ENCODE peak calls at places on chromosomes 5 and 9, in five cellular contexts. One of them, this sample, is unnamed. For H3K4me1, the result is how much of the 10 kb centered on the place peaks cover.

GRCh38 chr5:172864161-172864560 is 30.1 kb downstream of the ERGIC1 start:
- DNase-seq in PC-3: no peak
- DNase-seq in cardiac muscle cell: no peak
- DNase-seq in DND-41: no peak
- DNase-seq in NT2/D1: no peak
- DNase-seq in this sample: no peak

GRCh38 chr5:74392698-74393431 is 247.7 kb downstream of the ENC1 start:
- DNase-seq in NT2/D1: no peak
- DNase-seq in DND-41: no peak
- DNase-seq in cardiac muscle cell: peak
- DNase-seq in PC-3: peak
- DNase-seq in this sample: no peak

GRCh38 chr9:121643473-121643872 is 8.0 kb upstream of the DAB2IP start:
- DNase-seq in DND-41: no peak
- DNase-seq in cardiac muscle cell: no peak
- DNase-seq in NT2/D1: no peak
- DNase-seq in PC-3: no peak
- DNase-seq in this sample: no peak

GRCh38 chr9:109707355-109707754 is 72.6 kb upstream of the PALM2AKAP2 start:
- DNase-seq in cardiac muscle cell: no peak
- DNase-seq in PC-3: peak
- DNase-seq in DND-41: no peak
- DNase-seq in NT2/D1: no peak
- DNase-seq in this sample: no peak

GRCh38 chr5:164484948-164485347 is 979.5 kb downstream of the MAT2B start:
- DNase-seq in cardiac muscle cell: no peak
- DNase-seq in DND-41: no peak
- DNase-seq in NT2/D1: no peak
- DNase-seq in PC-3: no peak
- DNase-seq in this sample: no peak

GRCh38 chr5:483434-484184 is 40.6 kb downstream of the EXOC3 start:
- DNase-seq in cardiac muscle cell: no peak
- DNase-seq in NT2/D1: no peak
- DNase-seq in PC-3: no peak
- DNase-seq in DND-41: no peak
- DNase-seq in this sample: no peak

GRCh38 chr9:95091971-95092320 is 225.6 kb downstream of the FANCC start:
- DNase-seq in PC-3: peak
- DNase-seq in cardiac muscle cell: peak
- DNase-seq in NT2/D1: no peak
- DNase-seq in DND-41: no peak
- DNase-seq in this sample: no peak

GRCh38 chr5:76451046-76451701 is 48.1 kb downstream of the IQGAP2 start:
- DNase-seq in NT2/D1: no peak
- DNase-seq in PC-3: no peak
- DNase-seq in DND-41: no peak
- DNase-seq in cardiac muscle cell: no peak
- DNase-seq in this sample: no peak

GRCh38 chr9:34381323-34381722 is 4.6 kb upstream of the MYORG start:
- DNase-seq in PC-3: no peak
- DNase-seq in cardiac muscle cell: no peak
- DNase-seq in DND-41: no peak
- DNase-seq in NT2/D1: no peak
- DNase-seq in this sample: peak

GRCh38 chr9:87702921-87703320 is 23.0 kb upstream of the CTSL start:
- DNase-seq in PC-3: peak
- DNase-seq in DND-41: no peak
- DNase-seq in NT2/D1: no peak
- DNase-seq in cardiac muscle cell: no peak
- DNase-seq in this sample: no peak

GRCh38 chr5:64707191-64707590 is 16.9 kb downstream of the SHISAL2B start:
- DNase-seq in PC-3: no peak
- DNase-seq in NT2/D1: no peak
- DNase-seq in DND-41: no peak
- DNase-seq in cardiac muscle cell: no peak
- DNase-seq in this sample: no peak

GRCh38 chr5:134463176-134463720 is 51.6 kb upstream of the CDKN2AIPNL start:
- DNase-seq in NT2/D1: no peak
- DNase-seq in PC-3: no peak
- DNase-seq in DND-41: no peak
- DNase-seq in cardiac muscle cell: no peak
- DNase-seq in this sample: no peak

GRCh38 chr5:82259172-82259800 is 18.9 kb downstream of the RPS23 start:
- DNase-seq in NT2/D1: no peak
- DNase-seq in DND-41: no peak
- DNase-seq in cardiac muscle cell: peak
- DNase-seq in PC-3: peak
- DNase-seq in this sample: no peak

GRCh38 chr9:135281151-135281550 is 193.7 kb downstream of the OLFM1 start:
- DNase-seq in cardiac muscle cell: no peak
- DNase-seq in DND-41: no peak
- DNase-seq in NT2/D1: no peak
- DNase-seq in PC-3: no peak
- DNase-seq in this sample: no peak

GRCh38 chr9:101791533-101791932 is 53.1 kb upstream of the GRIN3A start:
- DNase-seq in cardiac muscle cell: no peak
- DNase-seq in NT2/D1: no peak
- DNase-seq in DND-41: no peak
- DNase-seq in PC-3: no peak
- DNase-seq in this sample: no peak

GRCh38 chr5:151233576-151234202 is 9.8 kb upstream of the CCDC69 start:
- DNase-seq in DND-41: no peak
- DNase-seq in PC-3: no peak
- DNase-seq in NT2/D1: no peak
- DNase-seq in cardiac muscle cell: no peak
- DNase-seq in this sample: no peak

GRCh38 chr5:54518146-54519082 is 855 bp downstream of the SNX18 start:
- DNase-seq in PC-3: peak
- DNase-seq in NT2/D1: no peak
- DNase-seq in DND-41: peak
- DNase-seq in cardiac muscle cell: peak
- DNase-seq in this sample: peak

GRCh38 chr5:16480821-16481538 is 15.4 kb upstream of the ZNF622 start:
- DNase-seq in NT2/D1: no peak
- DNase-seq in DND-41: no peak
- DNase-seq in PC-3: peak
- DNase-seq in cardiac muscle cell: no peak
- DNase-seq in this sample: no peak

GRCh38 chr5:43497311-43498104 is 13.8 kb upstream of the TMEM267 start:
- DNase-seq in NT2/D1: no peak
- DNase-seq in PC-3: no peak
- DNase-seq in cardiac muscle cell: no peak
- DNase-seq in DND-41: no peak
- DNase-seq in this sample: no peak

GRCh38 chr9:12878342-12878978 is 103.6 kb downstream of the LURAP1L start:
- DNase-seq in DND-41: no peak
- DNase-seq in PC-3: peak
- DNase-seq in cardiac muscle cell: no peak
- DNase-seq in NT2/D1: no peak
- DNase-seq in this sample: no peak

GRCh38 chr9:69671904-69672827 is at the start of gene APBA1:
- DNase-seq in DND-41: no peak
- DNase-seq in PC-3: no peak
- DNase-seq in NT2/D1: peak
- DNase-seq in cardiac muscle cell: peak
- DNase-seq in this sample: peak

GRCh38 chr5:139863855-139864558 is 68.4 kb downstream of the PSD2 start:
- DNase-seq in DND-41: peak
- DNase-seq in PC-3: peak
- DNase-seq in NT2/D1: peak
- DNase-seq in cardiac muscle cell: peak
- DNase-seq in this sample: no peak

GRCh38 chr5:149320791-149321330 is 24.4 kb upstream of the GRPEL2 start:
- DNase-seq in NT2/D1: peak
- DNase-seq in DND-41: no peak
- DNase-seq in PC-3: peak
- DNase-seq in cardiac muscle cell: peak
- DNase-seq in this sample: peak

GRCh38 chr5:132821791-132822190 is 8.7 kb downstream of the SHROOM1 start:
- DNase-seq in DND-41: no peak
- DNase-seq in cardiac muscle cell: no peak
- DNase-seq in PC-3: no peak
- DNase-seq in NT2/D1: no peak
- DNase-seq in this sample: no peak

DNA sequence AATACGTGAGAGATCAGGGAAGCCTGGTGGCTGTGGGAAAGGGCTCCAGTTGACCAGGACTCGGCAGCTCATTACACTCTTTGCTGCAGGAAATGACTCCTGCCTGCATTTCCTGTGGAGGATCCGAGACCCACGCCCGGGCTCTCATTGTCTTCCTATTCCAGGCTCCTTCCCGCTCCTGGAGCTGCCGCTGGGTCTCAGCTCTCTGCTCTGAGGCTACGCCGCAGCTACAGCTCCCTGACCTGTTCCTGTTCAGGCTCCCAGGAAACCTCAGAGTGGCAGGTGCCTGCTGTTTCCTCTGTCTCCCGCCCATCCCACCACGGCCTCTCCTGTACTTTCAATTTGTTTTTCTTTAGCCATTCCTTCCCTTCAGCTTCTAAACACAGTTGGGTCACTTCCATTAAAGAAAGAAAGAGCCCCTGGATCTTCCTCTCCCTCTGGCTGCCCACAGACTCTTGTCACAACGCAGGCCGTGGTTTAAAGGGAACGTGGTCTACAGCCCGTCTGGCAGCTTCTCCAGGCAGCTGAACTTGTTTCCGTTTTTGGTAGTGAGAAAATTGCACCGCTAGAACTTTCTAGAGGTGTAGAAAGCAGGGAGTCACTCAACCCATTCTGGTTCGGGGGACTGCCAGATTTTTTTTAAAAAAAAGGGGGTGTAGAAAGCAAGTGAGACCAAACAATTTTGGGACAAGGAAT is 71.4 kb downstream of the IL6ST start:
- DNase-seq in DND-41: peak
- DNase-seq in PC-3: peak
- DNase-seq in NT2/D1: no peak
- DNase-seq in cardiac muscle cell: no peak
- DNase-seq in this sample: no peak
- H3K4me3 ChIP-seq in DND-41: peak
- H3K4me3 ChIP-seq in PC-3: peak
- H3K4me3 ChIP-seq in NT2/D1: no peak
- H3K4me3 ChIP-seq in cardiac muscle cell: no peak
- H3K4me3 ChIP-seq in this sample: no peak

DNA sequence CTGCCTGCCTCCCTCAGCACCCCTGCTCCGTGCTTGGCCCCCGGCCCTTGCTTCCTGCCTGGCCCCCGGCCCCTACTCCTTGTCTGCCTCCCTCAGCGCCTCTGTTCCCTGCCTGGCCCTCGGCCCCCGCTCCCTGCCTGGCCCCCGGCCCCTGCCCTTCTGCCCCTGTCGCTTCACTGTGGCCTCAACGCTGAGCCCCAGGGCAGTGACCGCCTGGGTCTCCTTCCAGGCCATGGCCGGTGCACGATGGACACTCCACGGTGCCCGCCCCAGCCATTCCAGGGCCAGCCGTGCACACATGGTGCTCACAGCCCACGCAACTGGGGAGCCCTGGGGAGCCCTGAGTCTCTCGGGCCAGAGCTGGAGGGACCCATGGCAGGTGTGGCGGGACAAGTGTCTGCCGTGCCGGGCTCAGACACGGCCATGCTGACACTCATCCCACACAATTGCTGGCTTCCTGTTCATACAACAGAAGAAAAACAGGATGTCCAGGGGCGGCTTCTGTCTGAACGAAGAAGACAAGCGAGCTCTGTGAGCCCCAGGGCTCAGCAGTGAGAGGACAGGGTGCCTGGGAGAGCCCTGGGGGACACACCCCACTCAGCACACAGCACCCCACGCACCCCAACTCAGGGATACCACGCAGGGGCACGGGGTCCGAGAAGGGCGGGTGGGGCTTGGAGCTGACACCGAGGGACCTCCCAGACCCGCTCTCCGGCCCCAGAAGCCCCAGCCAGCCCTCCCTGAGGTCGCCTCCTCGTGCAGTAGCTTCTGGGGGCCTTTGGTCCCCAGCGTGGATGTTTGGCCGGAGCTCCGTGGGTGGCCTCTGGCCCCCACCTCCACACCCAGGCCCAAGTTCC is 35.7 kb downstream of the EXD3 start:
- DNase-seq in cardiac muscle cell: peak
- DNase-seq in PC-3: no peak
- DNase-seq in NT2/D1: no peak
- DNase-seq in DND-41: no peak
- DNase-seq in this sample: no peak
- H3K4me1 ChIP-seq in cardiac muscle cell: under half
- H3K4me1 ChIP-seq in PC-3: under half
- H3K4me1 ChIP-seq in NT2/D1: under half
- H3K4me1 ChIP-seq in DND-41: under half
- H3K4me1 ChIP-seq in this sample: under half

GRCh38 chr5:112711436-112711835 is 26.2 kb upstream of the APC start:
- DNase-seq in cardiac muscle cell: no peak
- DNase-seq in PC-3: no peak
- DNase-seq in NT2/D1: no peak
- DNase-seq in DND-41: no peak
- DNase-seq in this sample: no peak
- H3K4me3 ChIP-seq in cardiac muscle cell: no peak
- H3K4me3 ChIP-seq in PC-3: no peak
- H3K4me3 ChIP-seq in NT2/D1: no peak
- H3K4me3 ChIP-seq in DND-41: no peak
- H3K4me3 ChIP-seq in this sample: no peak

GRCh38 chr9:114378016-114378415 is 9.8 kb downstream of the AKNA start:
- DNase-seq in NT2/D1: no peak
- DNase-seq in PC-3: no peak
- DNase-seq in DND-41: no peak
- DNase-seq in cardiac muscle cell: no peak
- DNase-seq in this sample: no peak

GRCh38 chr9:114375386-114375785 is 12.4 kb downstream of the AKNA start:
- DNase-seq in PC-3: no peak
- DNase-seq in DND-41: no peak
- DNase-seq in cardiac muscle cell: no peak
- DNase-seq in NT2/D1: no peak
- DNase-seq in this sample: no peak

GRCh38 chr9:114377046-114377445 is 10.7 kb downstream of the AKNA start:
- DNase-seq in NT2/D1: no peak
- DNase-seq in DND-41: no peak
- DNase-seq in cardiac muscle cell: no peak
- DNase-seq in PC-3: no peak
- DNase-seq in this sample: peak

GRCh38 chr9:114374936-114375335 is 12.8 kb downstream of the AKNA start:
- DNase-seq in PC-3: no peak
- DNase-seq in NT2/D1: no peak
- DNase-seq in DND-41: no peak
- DNase-seq in cardiac muscle cell: no peak
- DNase-seq in this sample: no peak

DNA sequence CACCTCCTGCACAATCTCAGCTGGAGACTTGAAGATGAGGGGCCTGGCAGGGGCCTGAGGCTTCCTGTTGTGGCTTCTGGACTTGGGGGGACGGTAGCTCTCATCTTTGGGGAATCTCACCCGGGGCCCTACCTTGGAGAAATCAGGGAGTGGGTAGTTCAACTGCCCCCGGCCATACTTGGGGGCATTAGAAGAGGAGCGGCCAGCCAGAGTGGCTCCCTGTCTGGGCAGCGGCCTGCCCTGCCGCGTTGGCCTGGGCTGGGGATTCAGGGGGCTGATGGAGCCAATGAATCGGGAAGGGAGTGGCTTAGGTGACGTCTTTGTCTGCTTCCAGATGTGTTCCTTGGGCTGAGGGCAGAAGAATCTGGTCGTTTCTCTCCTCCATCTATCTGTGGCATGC is 11.2 kb downstream of the AKNA start:
- DNase-seq in cardiac muscle cell: no peak
- DNase-seq in PC-3: no peak
- DNase-seq in NT2/D1: no peak
- DNase-seq in DND-41: no peak
- DNase-seq in this sample: no peak
- H3K4me1 ChIP-seq in cardiac muscle cell: under half
- H3K4me1 ChIP-seq in PC-3: under half
- H3K4me1 ChIP-seq in NT2/D1: under half
- H3K4me1 ChIP-seq in DND-41: half or more
- H3K4me1 ChIP-seq in this sample: under half

GRCh38 chr9:124347206-124347967 is 67.9 kb downstream of the PSMB7 start:
- DNase-seq in PC-3: no peak
- DNase-seq in cardiac muscle cell: no peak
- DNase-seq in NT2/D1: no peak
- DNase-seq in DND-41: no peak
- DNase-seq in this sample: peak
- H3K4me3 ChIP-seq in PC-3: no peak
- H3K4me3 ChIP-seq in cardiac muscle cell: no peak
- H3K4me3 ChIP-seq in NT2/D1: no peak
- H3K4me3 ChIP-seq in DND-41: no peak
- H3K4me3 ChIP-seq in this sample: no peak

This sample was measured in mucosa of descending colon.